ENCODE peak calls at places on chromosome 2, in eight cellular contexts. A, H, Z, C, X, G, N and M are unnamed samples.

GRCh38 chr2:191691016-191691725 is 13.2 kb downstream of the NABP1 start:
- DNase-seq in A (peak), H (peak), Z (no peak), C (peak), X (peak), G (peak), N (peak), M (peak)

GRCh38 chr2:151049746-151050145 is 211.9 kb downstream of the RBM43 start:
- DNase-seq in A (no peak), H (no peak), Z (no peak), C (peak), X (no peak), G (no peak), N (peak), M (no peak)

GRCh38 chr2:47118581-47118980 is 36.5 kb downstream of the STPG4 start:
- DNase-seq in A (no peak), H (no peak), Z (no peak), C (no peak), X (no peak), G (no peak), N (no peak), M (no peak)

GRCh38 chr2:216713691-216714411 is 18.5 kb upstream of the IGFBP5 start:
- DNase-seq in A (no peak), H (no peak), Z (peak), C (peak), X (no peak), G (no peak), N (peak), M (peak)

GRCh38 chr2:208139447-208139846 is 6.5 kb downstream of the CRYGB start:
- DNase-seq in A (no peak), H (no peak), Z (no peak), C (no peak), X (no peak), G (no peak), N (no peak), M (no peak)

GRCh38 chr2:135142323-135142722 is 90.2 kb downstream of the RAB3GAP1 start:
- DNase-seq in A (no peak), H (no peak), Z (no peak), C (no peak), X (no peak), G (no peak), N (no peak), M (no peak)

GRCh38 chr2:48202863-48203642 is 296.8 kb upstream of the FBXO11 start:
- DNase-seq in A (no peak), H (no peak), Z (no peak), C (no peak), X (no peak), G (no peak), N (no peak), M (no peak)

GRCh38 chr2:28558421-28558820 is 62.6 kb downstream of the PLB1 start:
- DNase-seq in A (no peak), H (no peak), Z (no peak), C (peak), X (peak), G (peak), N (peak), M (no peak)

GRCh38 chr2:150809083-150809482 is 321.6 kb upstream of the RND3 start:
- DNase-seq in A (no peak), H (no peak), Z (no peak), C (no peak), X (peak), G (no peak), N (no peak), M (no peak)

GRCh38 chr2:30679416-30680088 is 127.7 kb downstream of the CAPN13 start:
- DNase-seq in A (no peak), H (no peak), Z (no peak), C (peak), X (no peak), G (peak), N (peak), M (no peak)

GRCh38 chr2:176652300-176653182 is 383.3 kb downstream of the MTX2 start:
- DNase-seq in A (peak), H (no peak), Z (no peak), C (peak), X (peak), G (peak), N (peak), M (no peak)

GRCh38 chr2:29059612-29060011 is 14.7 kb downstream of the PCARE start:
- DNase-seq in A (no peak), H (no peak), Z (no peak), C (no peak), X (no peak), G (no peak), N (no peak), M (no peak)

GRCh38 chr2:10161961-10162441 is 39.5 kb downstream of the RRM2 start:
- DNase-seq in A (no peak), H (no peak), Z (no peak), C (peak), X (no peak), G (no peak), N (peak), M (no peak)

GRCh38 chr2:140600116-140600515 is 1530.7 kb downstream of the LRP1B start:
- DNase-seq in A (no peak), H (no peak), Z (no peak), C (peak), X (no peak), G (no peak), N (peak), M (no peak)

GRCh38 chr2:38508311-38509039 is 94.3 kb downstream of the HNRNPLL start:
- DNase-seq in A (peak), H (peak), Z (peak), C (peak), X (peak), G (peak), N (peak), M (peak)

GRCh38 chr2:70374616-70375015 is 72.7 kb upstream of the FAM136A start:
- DNase-seq in A (no peak), H (no peak), Z (no peak), C (no peak), X (no peak), G (no peak), N (no peak), M (no peak)

GRCh38 chr2:32626591-32627221 is 1.1 kb upstream of the TTC27 start:
- DNase-seq in A (no peak), H (no peak), Z (no peak), C (no peak), X (no peak), G (no peak), N (no peak), M (no peak)

GRCh38 chr2:210559167-210559566 is 2.8 kb downstream of the CPS1 start:
- DNase-seq in A (no peak), H (no peak), Z (no peak), C (no peak), X (no peak), G (no peak), N (no peak), M (no peak)

GRCh38 chr2:105768961-105769452 is 24.3 kb downstream of the NCK2 start:
- DNase-seq in A (no peak), H (no peak), Z (no peak), C (peak), X (no peak), G (no peak), N (peak), M (no peak)

GRCh38 chr2:201466050-201466660 is 14.6 kb downstream of the STRADB start:
- DNase-seq in A (no peak), H (no peak), Z (no peak), C (peak), X (no peak), G (no peak), N (peak), M (peak)

GRCh38 chr2:62309465-62310091 is 113.7 kb downstream of the B3GNT2 start:
- DNase-seq in A (peak), H (peak), Z (no peak), C (peak), X (no peak), G (no peak), N (peak), M (no peak)

GRCh38 chr2:153106802-153107477 is 371.6 kb downstream of the RPRM start:
- DNase-seq in A (no peak), H (no peak), Z (no peak), C (no peak), X (no peak), G (no peak), N (no peak), M (no peak)

GRCh38 chr2:231124833-231125232 is at the start of gene HTR2B:
- DNase-seq in A (no peak), H (no peak), Z (no peak), C (peak), X (no peak), G (no peak), N (peak), M (no peak)

GRCh38 chr2:180573951-180574350 is 406.5 kb upstream of the UBE2E3 start:
- DNase-seq in A (no peak), H (no peak), Z (no peak), C (peak), X (no peak), G (no peak), N (peak), M (no peak)

GRCh38 chr2:48471048-48471474 is 58.9 kb upstream of the STON1 start:
- DNase-seq in A (no peak), H (peak), Z (no peak), C (peak), X (peak), G (no peak), N (peak), M (peak)

GRCh38 chr2:101362316-101362715 is 25.0 kb downstream of the CREG2 start:
- DNase-seq in A (no peak), H (no peak), Z (no peak), C (no peak), X (no peak), G (peak), N (no peak), M (no peak)

GRCh38 chr2:174681099-174681982 is 82.9 kb downstream of the CHRNA1 start:
- DNase-seq in A (no peak), H (no peak), Z (no peak), C (peak), X (peak), G (no peak), N (peak), M (no peak)

GRCh38 chr2:56718413-56718812 is 534.6 kb downstream of the CCDC85A start:
- DNase-seq in A (no peak), H (no peak), Z (no peak), C (no peak), X (no peak), G (no peak), N (no peak), M (no peak)

GRCh38 chr2:197168705-197169104 is 141.9 kb downstream of the ANKRD44 start:
- DNase-seq in A (peak), H (peak), Z (peak), C (peak), X (peak), G (peak), N (peak), M (peak)

GRCh38 chr2:32882911-32883810 is 63.6 kb upstream of the LTBP1 start:
- DNase-seq in A (no peak), H (no peak), Z (no peak), C (peak), X (no peak), G (no peak), N (peak), M (no peak)

GRCh38 chr2:102049756-102050443 is 58.1 kb downstream of the IL1R2 start:
- DNase-seq in A (no peak), H (no peak), Z (peak), C (peak), X (no peak), G (no peak), N (peak), M (no peak)

GRCh38 chr2:33336036-33336625 is 140.3 kb upstream of the RASGRP3 start:
- DNase-seq in A (no peak), H (no peak), Z (no peak), C (no peak), X (no peak), G (no peak), N (no peak), M (no peak)

GRCh38 chr2:235077046-235077445 is 125.2 kb downstream of the SH3BP4 start:
- DNase-seq in A (no peak), H (no peak), Z (no peak), C (no peak), X (no peak), G (no peak), N (no peak), M (no peak)

GRCh38 chr2:46983065-46983801 is 67.6 kb upstream of the MCFD2 start:
- DNase-seq in A (peak), H (no peak), Z (no peak), C (peak), X (peak), G (no peak), N (peak), M (peak)

GRCh38 chr2:19812166-19812565 is 89.6 kb downstream of the TTC32 start:
- DNase-seq in A (no peak), H (no peak), Z (no peak), C (no peak), X (no peak), G (peak), N (no peak), M (no peak)

GRCh38 chr2:222738312-222738711 is 66.9 kb downstream of the MOGAT1 start:
- DNase-seq in A (no peak), H (no peak), Z (no peak), C (no peak), X (no peak), G (no peak), N (no peak), M (no peak)

GRCh38 chr2:34991508-34992274 is 1363.9 kb upstream of the CRIM1 start:
- DNase-seq in A (no peak), H (no peak), Z (peak), C (no peak), X (no peak), G (no peak), N (no peak), M (no peak)

GRCh38 chr2:232315049-232315922 is 63.3 kb upstream of the ALPP start:
- DNase-seq in A (peak), H (no peak), Z (peak), C (peak), X (no peak), G (no peak), N (peak), M (no peak)